ENCODE peak calls at places on chromosome 1, in eight cellular contexts. G is left ventricle myocardium inferior, I is heart right ventricle, Q is MM.1S, R is hepatocyte, A is psoas muscle, W is heart left ventricle, B is tibial artery. H is an unnamed sample.

GRCh38 chr1:67401443-67401842 is 28.8 kb downstream of the SERBP1 start:
- DNase-seq in Q (no peak), G (no peak), R (no peak), I (no peak), A (no peak), W (no peak), B (no peak), H (no peak)

GRCh38 chr1:116064616-116065015 is 46.6 kb upstream of the MAB21L3 start:
- DNase-seq in W (no peak), Q (no peak), A (no peak), I (no peak), B (no peak), R (no peak), G (no peak), H (peak)

GRCh38 chr1:159214149-159214760 is 9.6 kb downstream of the ACKR1 start:
- DNase-seq in Q (peak), G (no peak), B (no peak), R (peak), A (no peak), W (no peak), I (peak), H (peak)

GRCh38 chr1:110163591-110163990 is 13.3 kb downstream of the SLC6A17 start:
- DNase-seq in G (no peak), B (no peak), I (no peak), R (no peak), A (no peak), Q (no peak), W (no peak), H (no peak)

GRCh38 chr1:65229201-65229600 is 80.1 kb upstream of the DNAJC6 start:
- DNase-seq in W (no peak), Q (no peak), I (no peak), R (no peak), B (no peak), G (no peak), A (no peak), H (no peak)

GRCh38 chr1:48667782-48668181 is 108.9 kb downstream of the BEND5 start:
- DNase-seq in W (no peak), A (no peak), Q (no peak), R (no peak), B (no peak), G (no peak), I (no peak), H (no peak)

GRCh38 chr1:202045699-202046098 is 35.3 kb downstream of the ELF3 start:
- DNase-seq in A (no peak), R (no peak), G (no peak), W (no peak), Q (no peak), B (no peak), I (no peak), H (no peak)

GRCh38 chr1:76006234-76006633 is 68.3 kb upstream of the ST6GALNAC3 start:
- DNase-seq in Q (no peak), R (peak), B (no peak), I (no peak), W (no peak), G (no peak), A (no peak), H (peak)

GRCh38 chr1:25997759-25998074 is at the start of gene PAFAH2:
- DNase-seq in W (no peak), G (no peak), I (no peak), B (no peak), A (peak), R (peak), Q (no peak), H (no peak)

GRCh38 chr1:167612986-167613385 is 17.0 kb upstream of the RCSD1 start:
- DNase-seq in Q (no peak), I (no peak), W (no peak), B (no peak), G (no peak), A (no peak), R (no peak), H (no peak)

GRCh38 chr1:118151312-118151937 is 33.6 kb downstream of the SPAG17 start:
- DNase-seq in G (no peak), B (peak), I (peak), R (peak), W (no peak), A (no peak), Q (peak), H (peak)

GRCh38 chr1:86705633-86705985 is 1.2 kb downstream of the SH3GLB1 start:
- DNase-seq in Q (peak), G (no peak), A (no peak), R (no peak), B (no peak), I (no peak), W (no peak), H (no peak)

GRCh38 chr1:169941982-169942830 is 48.5 kb upstream of the SCYL3 start:
- DNase-seq in I (no peak), W (no peak), G (no peak), A (no peak), R (peak), B (no peak), Q (no peak), H (no peak)

GRCh38 chr1:33383974-33384767 is 46.7 kb downstream of the PHC2 start:
- DNase-seq in B (no peak), R (no peak), G (no peak), I (no peak), Q (no peak), A (no peak), W (no peak), H (peak)

GRCh38 chr1:167713330-167714081 is 8.3 kb upstream of the MPZL1 start:
- DNase-seq in A (peak), R (peak), Q (peak), B (no peak), G (no peak), I (peak), W (peak), H (no peak)

GRCh38 chr1:203625623-203626189 is 926 bp upstream of the ATP2B4 start:
- DNase-seq in R (peak), W (no peak), B (no peak), Q (peak), A (no peak), I (peak), G (no peak), H (peak)

GRCh38 chr1:202220733-202221132 is 27.1 kb downstream of the LGR6 start:
- DNase-seq in R (no peak), Q (no peak), A (no peak), G (no peak), W (no peak), B (no peak), I (no peak), H (no peak)

GRCh38 chr1:118317836-118318614 is 133.0 kb upstream of the SPAG17 start:
- DNase-seq in G (no peak), I (no peak), A (no peak), R (no peak), Q (no peak), B (no peak), W (peak), H (no peak)

GRCh38 chr1:42733415-42734200 is 6.4 kb downstream of the CLDN19 start:
- DNase-seq in I (no peak), G (no peak), A (no peak), R (no peak), B (no peak), Q (no peak), W (no peak), H (no peak)

GRCh38 chr1:42734201-42735035 is 5.6 kb downstream of the CLDN19 start:
- DNase-seq in I (no peak), Q (no peak), R (peak), G (no peak), B (no peak), W (no peak), A (no peak), H (no peak)

GRCh38 chr1:42732126-42732680 is 7.8 kb downstream of the CLDN19 start:
- DNase-seq in A (no peak), W (no peak), G (no peak), I (no peak), R (no peak), Q (no peak), B (no peak), H (no peak)

GRCh38 chr1:42730002-42730401 is 10.0 kb downstream of the CLDN19 start:
- DNase-seq in W (no peak), B (no peak), Q (no peak), R (no peak), A (no peak), I (no peak), G (no peak), H (no peak)

DNA sequence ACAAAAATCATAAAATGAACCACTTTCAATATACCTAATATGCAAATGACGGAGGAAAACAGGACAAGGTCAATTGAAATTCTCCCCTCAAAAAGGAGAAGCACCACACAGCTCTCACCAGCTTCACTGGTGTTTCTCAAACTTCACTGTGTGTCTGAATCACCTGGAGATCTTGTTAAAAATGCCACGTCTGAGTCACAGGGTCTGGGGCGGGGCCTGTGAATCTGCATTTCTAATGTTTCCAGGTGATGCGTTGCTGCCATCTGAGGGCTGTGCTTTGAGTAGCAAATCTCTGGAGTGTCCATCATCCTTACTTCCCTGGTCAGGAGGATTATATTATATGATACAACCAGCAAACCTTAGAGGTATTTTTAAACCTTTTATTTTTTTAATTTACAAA is 9.0 kb downstream of the CLDN19 start:
- DNase-seq in W (no peak), G (no peak), A (no peak), Q (no peak), I (no peak), R (no peak), B (no peak), H (no peak)
- TF ChIP-seq CTCF in W (no peak), G (no peak), A (no peak), Q (no peak), I (no peak), R (peak), B (no peak), H (no peak)

GRCh38 chr1:38000529-38001453 is 4.5 kb downstream of the FHL3 start:
- DNase-seq in B (peak), R (peak), G (peak), Q (no peak), A (peak), W (no peak), I (peak), H (peak)
- H3K4me3 ChIP-seq in B (peak), R (no peak), G (peak), Q (no peak), A (peak), W (peak), I (peak), H (peak)

GRCh38 chr1:150696590-150696989 is 364 bp downstream of the GOLPH3L start:
- DNase-seq in R (peak), A (no peak), G (no peak), W (no peak), B (no peak), Q (no peak), I (no peak), H (no peak)
- H3K27ac ChIP-seq in R (peak), A (peak), G (peak), W (peak), B (peak), Q (peak), I (peak), H (peak)

GRCh38 chr1:88800382-88801051 is 90.8 kb downstream of the GTF2B start:
- DNase-seq in I (no peak), W (no peak), R (peak), A (no peak), Q (peak), G (no peak), B (no peak), H (peak)

GRCh38 chr1:88803444-88803843 is 87.9 kb downstream of the GTF2B start:
- DNase-seq in R (no peak), Q (no peak), A (no peak), I (no peak), W (no peak), B (no peak), G (no peak), H (no peak)

GRCh38 chr1:88802950-88803349 is 88.4 kb downstream of the GTF2B start:
- DNase-seq in I (no peak), G (no peak), W (no peak), B (no peak), R (no peak), A (no peak), Q (no peak), H (peak)

GRCh38 chr1:88802404-88802803 is 89.0 kb downstream of the GTF2B start:
- DNase-seq in R (no peak), I (no peak), B (no peak), G (no peak), A (no peak), W (no peak), Q (no peak), H (peak)

GRCh38 chr1:88801575-88802208 is 89.7 kb downstream of the GTF2B start:
- DNase-seq in I (no peak), G (no peak), A (no peak), Q (no peak), B (no peak), W (no peak), R (no peak), H (no peak)
- TF ChIP-seq CTCF in I (no peak), G (no peak), A (no peak), Q (no peak), B (no peak), W (no peak), R (no peak), H (no peak)

GRCh38 chr1:214549604-214550338 is 1.6 kb downstream of the PTPN14 start:
- DNase-seq in G (no peak), W (no peak), R (peak), A (no peak), B (no peak), I (no peak), Q (no peak), H (peak)
- H3K4me3 ChIP-seq in G (peak), W (peak), R (peak), A (peak), B (peak), I (peak), Q (no peak), H (peak)

DNA sequence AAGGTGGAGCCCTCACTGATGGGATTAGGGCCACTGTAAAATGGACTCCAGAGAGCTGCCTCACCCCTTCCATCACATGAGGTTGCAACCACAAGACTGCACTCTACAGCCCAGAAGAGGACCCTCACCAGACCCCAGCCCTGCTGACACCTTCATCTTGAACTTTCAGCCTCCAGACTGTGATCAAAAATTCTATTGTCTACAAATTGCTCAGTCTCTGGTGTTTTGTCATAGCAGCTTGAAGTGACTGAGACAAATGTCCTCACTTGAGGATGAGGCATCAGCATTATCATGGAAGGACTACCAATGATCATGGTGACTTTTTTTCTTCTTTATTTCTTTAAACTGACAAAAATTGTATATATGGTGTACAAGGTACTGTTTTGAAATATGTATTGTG is 26.7 kb upstream of the TRIM17 start:
- DNase-seq in B (no peak), A (no peak), W (no peak), Q (no peak), R (no peak), I (no peak), G (no peak), H (no peak)
- H3K27ac ChIP-seq in B (no peak), A (no peak), W (no peak), Q (no peak), R (no peak), I (no peak), G (no peak), H (no peak)